ENCODE peak calls at places on chromosomes 1 and 21, in seven cellular contexts. W is Calu3, B is NCI-H2107, A is KG1, I is ovary, T is AG08395, U is fibroblast of lung. Y is an unnamed sample.

GRCh38 chr1:21669287-21670058 is at the start of gene RAP1GAP:
- DNase-seq in U (no peak), T (peak; percentile 15), A (no peak), B (no peak), I (no peak), W (no peak), Y (no peak)

GRCh38 chr1:94552071-94552586 is 10.6 kb upstream of the F3 start:
- DNase-seq in I (peak; percentile 73), T (no peak), W (no peak), A (no peak), U (no peak), B (no peak), Y (no peak)

GRCh38 chr1:153548722-153549695 is at the start of gene S100A3:
- DNase-seq in B (no peak), I (no peak), U (peak; percentile 84), T (peak; percentile 91), A (no peak), W (peak; percentile 61), Y (no peak)

GRCh38 chr1:244413736-244414135 is 38.0 kb downstream of the ADSS2 start:
- DNase-seq in A (no peak), T (no peak), U (no peak), B (no peak), W (no peak), I (no peak), Y (no peak)

GRCh38 chr1:184769241-184769640 is 14.6 kb upstream of the EDEM3 start:
- DNase-seq in T (no peak), W (no peak), B (no peak), U (no peak), A (no peak), I (no peak), Y (no peak)

GRCh38 chr1:220189750-220190347 is 82.4 kb downstream of the RAB3GAP2 start:
- DNase-seq in B (no peak), I (no peak), A (no peak), U (peak; percentile 60), W (no peak), T (peak; percentile 62), Y (no peak)

GRCh38 chr1:176110203-176110602 is 96.9 kb downstream of the COP1 start:
- DNase-seq in I (no peak), T (no peak), U (no peak), A (no peak), W (no peak), B (no peak), Y (no peak)

GRCh38 chr1:4519954-4520353 is 134.5 kb upstream of the AJAP1 start:
- DNase-seq in A (no peak), T (no peak), B (no peak), U (no peak), W (no peak), I (no peak), Y (no peak)

GRCh38 chr21:35284199-35284598 is 235.1 kb upstream of the RUNX1 start:
- DNase-seq in A (no peak), U (peak; percentile 56), B (no peak), W (no peak), I (peak; percentile 57), T (peak; percentile 9), Y (no peak)

GRCh38 chr1:213750231-213751063 is 237.3 kb upstream of the PROX1 start:
- DNase-seq in B (no peak), A (no peak), W (no peak), I (no peak), U (no peak), T (no peak), Y (no peak)

GRCh38 chr1:229271448-229272120 is 673 bp downstream of the RAB4A start:
- DNase-seq in I (no peak), U (peak; percentile 43), A (no peak), W (no peak), T (peak; percentile 22), B (no peak), Y (no peak)

GRCh38 chr1:181632492-181632891 is 149.2 kb downstream of the CACNA1E start:
- DNase-seq in W (no peak), I (no peak), U (no peak), B (no peak), T (no peak), A (no peak), Y (no peak)

GRCh38 chr1:54052470-54052933 is 502 bp downstream of the TMEM59 start:
- DNase-seq in T (peak; percentile 43), I (peak; percentile 33), B (no peak), W (peak; percentile 26), U (peak; percentile 21), A (no peak), Y (no peak)

GRCh38 chr21:17931080-17931479 is 111.9 kb upstream of the C21orf91 start:
- DNase-seq in A (no peak), I (no peak), B (no peak), W (no peak), U (no peak), T (no peak), Y (no peak)

GRCh38 chr21:44450402-44450801 is 4.9 kb upstream of the LRRC3 start:
- DNase-seq in U (no peak), W (no peak), T (no peak), I (no peak), A (no peak), B (no peak), Y (no peak)

GRCh38 chr1:22789356-22789994 is 78.8 kb downstream of the EPHB2 start:
- DNase-seq in I (no peak), T (no peak), U (no peak), A (no peak), B (no peak), W (peak; percentile 31), Y (no peak)

GRCh38 chr1:93617670-93618488 is 63.8 kb downstream of the BCAR3 start:
- DNase-seq in B (peak; percentile 23), W (peak; percentile 79), A (no peak), T (no peak), I (no peak), U (no peak), Y (no peak)

GRCh38 chr21:33775100-33775828 is 133.0 kb downstream of the ITSN1 start:
- DNase-seq in A (no peak), W (no peak), I (no peak), T (no peak), U (no peak), B (no peak), Y (no peak)

GRCh38 chr21:39325458-39325857 is 12.0 kb upstream of the BRWD1 start:
- DNase-seq in W (no peak), I (no peak), A (no peak), B (no peak), U (no peak), T (no peak), Y (no peak)

GRCh38 chr1:203628185-203628996 is 1.8 kb downstream of the ATP2B4 start:
- DNase-seq in A (no peak), T (peak; percentile 52), U (peak; percentile 63), B (no peak), I (peak; percentile 64), W (no peak), Y (no peak)

GRCh38 chr21:36454706-36455105 is 25.2 kb downstream of the CLDN14 start:
- DNase-seq in W (no peak), I (no peak), B (no peak), U (no peak), A (no peak), T (no peak), Y (no peak)